ENCODE peak calls at places on chromosome 19, in ten cellular contexts. One of them, this sample, is unnamed.

GRCh38 chr19:37251308-37252229 is 33.6 kb downstream of the ZNF383 start:
- DNase-seq in choroid plexus epithelial cell: peak; percentile 100
- DNase-seq in LHCN-M2: peak; percentile 71
- DNase-seq in ascending aorta: peak; percentile 10
- DNase-seq in stimulated activated CD4-positive, alpha-beta T cell treated with anti-CD3 and anti-CD28 coated beads, Interleukin-15, amount 100 ng/mL, for 1 hour: no peak
- DNase-seq in cardiac muscle cell: no peak
- DNase-seq in BJ: peak; percentile 95
- DNase-seq in NCI-H2171 treated with DMSO at 0.1 percent for 48 hours: peak; percentile 100
- DNase-seq in iris pigment epithelial cell: peak; percentile 100
- DNase-seq in activated CD4-positive, alpha-beta T cell treated with anti-CD3 and anti-CD28 coated beads, Interleukin-2, amount 50 U/mL, for 4 hours: no peak
- DNase-seq in this sample: peak; percentile 25

GRCh38 chr19:29969891-29970290 is 27.9 kb downstream of the URI1 start:
- DNase-seq in LHCN-M2: no peak
- DNase-seq in ascending aorta: no peak
- DNase-seq in activated CD4-positive, alpha-beta T cell treated with anti-CD3 and anti-CD28 coated beads, Interleukin-2, amount 50 U/mL, for 4 hours: no peak
- DNase-seq in cardiac muscle cell: no peak
- DNase-seq in iris pigment epithelial cell: no peak
- DNase-seq in NCI-H2171 treated with DMSO at 0.1 percent for 48 hours: peak; percentile 38
- DNase-seq in stimulated activated CD4-positive, alpha-beta T cell treated with anti-CD3 and anti-CD28 coated beads, Interleukin-15, amount 100 ng/mL, for 1 hour: no peak
- DNase-seq in BJ: no peak
- DNase-seq in choroid plexus epithelial cell: no peak
- DNase-seq in this sample: no peak

GRCh38 chr19:12993562-12993961 is 1.7 kb upstream of the NFIX start:
- DNase-seq in ascending aorta: no peak
- DNase-seq in choroid plexus epithelial cell: no peak
- DNase-seq in LHCN-M2: no peak
- DNase-seq in cardiac muscle cell: no peak
- DNase-seq in NCI-H2171 treated with DMSO at 0.1 percent for 48 hours: no peak
- DNase-seq in activated CD4-positive, alpha-beta T cell treated with anti-CD3 and anti-CD28 coated beads, Interleukin-2, amount 50 U/mL, for 4 hours: no peak
- DNase-seq in stimulated activated CD4-positive, alpha-beta T cell treated with anti-CD3 and anti-CD28 coated beads, Interleukin-15, amount 100 ng/mL, for 1 hour: no peak
- DNase-seq in BJ: no peak
- DNase-seq in iris pigment epithelial cell: no peak
- DNase-seq in this sample: no peak

GRCh38 chr19:18499055-18499775 is 22.7 kb downstream of the ELL start:
- DNase-seq in stimulated activated CD4-positive, alpha-beta T cell treated with anti-CD3 and anti-CD28 coated beads, Interleukin-15, amount 100 ng/mL, for 1 hour: no peak
- DNase-seq in cardiac muscle cell: no peak
- DNase-seq in ascending aorta: no peak
- DNase-seq in BJ: no peak
- DNase-seq in choroid plexus epithelial cell: no peak
- DNase-seq in NCI-H2171 treated with DMSO at 0.1 percent for 48 hours: no peak
- DNase-seq in activated CD4-positive, alpha-beta T cell treated with anti-CD3 and anti-CD28 coated beads, Interleukin-2, amount 50 U/mL, for 4 hours: no peak
- DNase-seq in iris pigment epithelial cell: no peak
- DNase-seq in LHCN-M2: peak; percentile 36
- DNase-seq in this sample: no peak

GRCh38 chr19:50195224-50195623 is 8.2 kb upstream of the MYH14 start:
- DNase-seq in iris pigment epithelial cell: no peak
- DNase-seq in cardiac muscle cell: no peak
- DNase-seq in activated CD4-positive, alpha-beta T cell treated with anti-CD3 and anti-CD28 coated beads, Interleukin-2, amount 50 U/mL, for 4 hours: no peak
- DNase-seq in LHCN-M2: no peak
- DNase-seq in NCI-H2171 treated with DMSO at 0.1 percent for 48 hours: no peak
- DNase-seq in stimulated activated CD4-positive, alpha-beta T cell treated with anti-CD3 and anti-CD28 coated beads, Interleukin-15, amount 100 ng/mL, for 1 hour: no peak
- DNase-seq in ascending aorta: no peak
- DNase-seq in BJ: no peak
- DNase-seq in choroid plexus epithelial cell: no peak
- DNase-seq in this sample: no peak

GRCh38 chr19:52963229-52963760 is 614 bp upstream of the ZNF816 start:
- DNase-seq in LHCN-M2: no peak
- DNase-seq in cardiac muscle cell: peak; percentile 52
- DNase-seq in iris pigment epithelial cell: no peak
- DNase-seq in ascending aorta: no peak
- DNase-seq in activated CD4-positive, alpha-beta T cell treated with anti-CD3 and anti-CD28 coated beads, Interleukin-2, amount 50 U/mL, for 4 hours: no peak
- DNase-seq in stimulated activated CD4-positive, alpha-beta T cell treated with anti-CD3 and anti-CD28 coated beads, Interleukin-15, amount 100 ng/mL, for 1 hour: no peak
- DNase-seq in NCI-H2171 treated with DMSO at 0.1 percent for 48 hours: no peak
- DNase-seq in choroid plexus epithelial cell: no peak
- DNase-seq in BJ: no peak
- DNase-seq in this sample: no peak

GRCh38 chr19:16325671-16326400 is 1.2 kb downstream of the KLF2 start:
- DNase-seq in activated CD4-positive, alpha-beta T cell treated with anti-CD3 and anti-CD28 coated beads, Interleukin-2, amount 50 U/mL, for 4 hours: peak; percentile 11
- DNase-seq in NCI-H2171 treated with DMSO at 0.1 percent for 48 hours: peak; percentile 89
- DNase-seq in ascending aorta: no peak
- DNase-seq in choroid plexus epithelial cell: peak; percentile 28
- DNase-seq in BJ: no peak
- DNase-seq in stimulated activated CD4-positive, alpha-beta T cell treated with anti-CD3 and anti-CD28 coated beads, Interleukin-15, amount 100 ng/mL, for 1 hour: peak; percentile 28
- DNase-seq in iris pigment epithelial cell: no peak
- DNase-seq in LHCN-M2: no peak
- DNase-seq in cardiac muscle cell: peak; percentile 66
- DNase-seq in this sample: peak; percentile 44

GRCh38 chr19:30001794-30002193 is 59.8 kb downstream of the URI1 start:
- DNase-seq in iris pigment epithelial cell: peak; percentile 31
- DNase-seq in choroid plexus epithelial cell: peak; percentile 79
- DNase-seq in stimulated activated CD4-positive, alpha-beta T cell treated with anti-CD3 and anti-CD28 coated beads, Interleukin-15, amount 100 ng/mL, for 1 hour: no peak
- DNase-seq in ascending aorta: no peak
- DNase-seq in LHCN-M2: no peak
- DNase-seq in activated CD4-positive, alpha-beta T cell treated with anti-CD3 and anti-CD28 coated beads, Interleukin-2, amount 50 U/mL, for 4 hours: no peak
- DNase-seq in cardiac muscle cell: peak; percentile 7
- DNase-seq in NCI-H2171 treated with DMSO at 0.1 percent for 48 hours: no peak
- DNase-seq in BJ: no peak
- DNase-seq in this sample: no peak

GRCh38 chr19:41687419-41687818 is 651 bp downstream of the CEACAM7 start:
- DNase-seq in ascending aorta: no peak
- DNase-seq in activated CD4-positive, alpha-beta T cell treated with anti-CD3 and anti-CD28 coated beads, Interleukin-2, amount 50 U/mL, for 4 hours: no peak
- DNase-seq in choroid plexus epithelial cell: no peak
- DNase-seq in NCI-H2171 treated with DMSO at 0.1 percent for 48 hours: no peak
- DNase-seq in iris pigment epithelial cell: no peak
- DNase-seq in cardiac muscle cell: no peak
- DNase-seq in stimulated activated CD4-positive, alpha-beta T cell treated with anti-CD3 and anti-CD28 coated beads, Interleukin-15, amount 100 ng/mL, for 1 hour: no peak
- DNase-seq in LHCN-M2: no peak
- DNase-seq in BJ: no peak
- DNase-seq in this sample: no peak

GRCh38 chr19:30003862-30004261 is 61.8 kb downstream of the URI1 start:
- DNase-seq in iris pigment epithelial cell: peak; percentile 6
- DNase-seq in ascending aorta: no peak
- DNase-seq in cardiac muscle cell: no peak
- DNase-seq in LHCN-M2: no peak
- DNase-seq in NCI-H2171 treated with DMSO at 0.1 percent for 48 hours: no peak
- DNase-seq in BJ: no peak
- DNase-seq in stimulated activated CD4-positive, alpha-beta T cell treated with anti-CD3 and anti-CD28 coated beads, Interleukin-15, amount 100 ng/mL, for 1 hour: no peak
- DNase-seq in activated CD4-positive, alpha-beta T cell treated with anti-CD3 and anti-CD28 coated beads, Interleukin-2, amount 50 U/mL, for 4 hours: no peak
- DNase-seq in choroid plexus epithelial cell: peak; percentile 20
- DNase-seq in this sample: no peak

GRCh38 chr19:45638930-45639729 is at the start of gene EML2:
- DNase-seq in BJ: no peak
- DNase-seq in ascending aorta: no peak
- DNase-seq in LHCN-M2: peak; percentile 17
- DNase-seq in activated CD4-positive, alpha-beta T cell treated with anti-CD3 and anti-CD28 coated beads, Interleukin-2, amount 50 U/mL, for 4 hours: peak; percentile 37
- DNase-seq in iris pigment epithelial cell: peak; percentile 17
- DNase-seq in stimulated activated CD4-positive, alpha-beta T cell treated with anti-CD3 and anti-CD28 coated beads, Interleukin-15, amount 100 ng/mL, for 1 hour: peak; percentile 41
- DNase-seq in choroid plexus epithelial cell: peak; percentile 17
- DNase-seq in NCI-H2171 treated with DMSO at 0.1 percent for 48 hours: peak; percentile 50
- DNase-seq in cardiac muscle cell: peak; percentile 85
- DNase-seq in this sample: peak; percentile 30

GRCh38 chr19:18438331-18439024 is 545 bp upstream of the ISYNA1 start:
- DNase-seq in NCI-H2171 treated with DMSO at 0.1 percent for 48 hours: no peak
- DNase-seq in choroid plexus epithelial cell: peak; percentile 82
- DNase-seq in cardiac muscle cell: peak; percentile 80
- DNase-seq in activated CD4-positive, alpha-beta T cell treated with anti-CD3 and anti-CD28 coated beads, Interleukin-2, amount 50 U/mL, for 4 hours: no peak
- DNase-seq in iris pigment epithelial cell: no peak
- DNase-seq in ascending aorta: no peak
- DNase-seq in LHCN-M2: no peak
- DNase-seq in stimulated activated CD4-positive, alpha-beta T cell treated with anti-CD3 and anti-CD28 coated beads, Interleukin-15, amount 100 ng/mL, for 1 hour: no peak
- DNase-seq in BJ: no peak
- DNase-seq in this sample: no peak

GRCh38 chr19:33998739-33999345 is 173.5 kb upstream of the LSM14A start:
- DNase-seq in LHCN-M2: no peak
- DNase-seq in stimulated activated CD4-positive, alpha-beta T cell treated with anti-CD3 and anti-CD28 coated beads, Interleukin-15, amount 100 ng/mL, for 1 hour: no peak
- DNase-seq in NCI-H2171 treated with DMSO at 0.1 percent for 48 hours: peak; percentile 9
- DNase-seq in activated CD4-positive, alpha-beta T cell treated with anti-CD3 and anti-CD28 coated beads, Interleukin-2, amount 50 U/mL, for 4 hours: no peak
- DNase-seq in ascending aorta: no peak
- DNase-seq in BJ: no peak
- DNase-seq in choroid plexus epithelial cell: peak; percentile 19
- DNase-seq in iris pigment epithelial cell: peak; percentile 3
- DNase-seq in cardiac muscle cell: no peak
- DNase-seq in this sample: no peak

GRCh38 chr19:48842744-48843162 is 6.5 kb upstream of the HSD17B14 start:
- DNase-seq in BJ: no peak
- DNase-seq in NCI-H2171 treated with DMSO at 0.1 percent for 48 hours: peak; percentile 62
- DNase-seq in iris pigment epithelial cell: peak; percentile 39
- DNase-seq in activated CD4-positive, alpha-beta T cell treated with anti-CD3 and anti-CD28 coated beads, Interleukin-2, amount 50 U/mL, for 4 hours: no peak
- DNase-seq in LHCN-M2: peak; percentile 46
- DNase-seq in cardiac muscle cell: peak; percentile 65
- DNase-seq in ascending aorta: no peak
- DNase-seq in choroid plexus epithelial cell: peak; percentile 63
- DNase-seq in stimulated activated CD4-positive, alpha-beta T cell treated with anti-CD3 and anti-CD28 coated beads, Interleukin-15, amount 100 ng/mL, for 1 hour: no peak
- DNase-seq in this sample: no peak

GRCh38 chr19:33905937-33906577 is 109.4 kb downstream of the KCTD15 start:
- DNase-seq in stimulated activated CD4-positive, alpha-beta T cell treated with anti-CD3 and anti-CD28 coated beads, Interleukin-15, amount 100 ng/mL, for 1 hour: no peak
- DNase-seq in NCI-H2171 treated with DMSO at 0.1 percent for 48 hours: no peak
- DNase-seq in activated CD4-positive, alpha-beta T cell treated with anti-CD3 and anti-CD28 coated beads, Interleukin-2, amount 50 U/mL, for 4 hours: no peak
- DNase-seq in choroid plexus epithelial cell: peak; percentile 45
- DNase-seq in ascending aorta: no peak
- DNase-seq in LHCN-M2: no peak
- DNase-seq in iris pigment epithelial cell: peak; percentile 20
- DNase-seq in BJ: no peak
- DNase-seq in cardiac muscle cell: peak; percentile 45
- DNase-seq in this sample: no peak

GRCh38 chr19:32104465-32105235 is 240.8 kb upstream of the ZNF507 start:
- DNase-seq in BJ: no peak
- DNase-seq in activated CD4-positive, alpha-beta T cell treated with anti-CD3 and anti-CD28 coated beads, Interleukin-2, amount 50 U/mL, for 4 hours: no peak
- DNase-seq in stimulated activated CD4-positive, alpha-beta T cell treated with anti-CD3 and anti-CD28 coated beads, Interleukin-15, amount 100 ng/mL, for 1 hour: no peak
- DNase-seq in choroid plexus epithelial cell: no peak
- DNase-seq in LHCN-M2: peak; percentile 12
- DNase-seq in NCI-H2171 treated with DMSO at 0.1 percent for 48 hours: no peak
- DNase-seq in cardiac muscle cell: peak; percentile 17
- DNase-seq in iris pigment epithelial cell: no peak
- DNase-seq in ascending aorta: no peak
- DNase-seq in this sample: no peak

GRCh38 chr19:32945260-32945659 is 26.5 kb downstream of the CEP89 start:
- DNase-seq in choroid plexus epithelial cell: no peak
- DNase-seq in iris pigment epithelial cell: no peak
- DNase-seq in activated CD4-positive, alpha-beta T cell treated with anti-CD3 and anti-CD28 coated beads, Interleukin-2, amount 50 U/mL, for 4 hours: no peak
- DNase-seq in stimulated activated CD4-positive, alpha-beta T cell treated with anti-CD3 and anti-CD28 coated beads, Interleukin-15, amount 100 ng/mL, for 1 hour: no peak
- DNase-seq in BJ: no peak
- DNase-seq in NCI-H2171 treated with DMSO at 0.1 percent for 48 hours: no peak
- DNase-seq in ascending aorta: no peak
- DNase-seq in cardiac muscle cell: no peak
- DNase-seq in LHCN-M2: no peak
- DNase-seq in this sample: no peak

GRCh38 chr19:30374791-30375650 is 2.8 kb downstream of the ZNF536 start:
- DNase-seq in activated CD4-positive, alpha-beta T cell treated with anti-CD3 and anti-CD28 coated beads, Interleukin-2, amount 50 U/mL, for 4 hours: no peak
- DNase-seq in choroid plexus epithelial cell: no peak
- DNase-seq in iris pigment epithelial cell: no peak
- DNase-seq in stimulated activated CD4-positive, alpha-beta T cell treated with anti-CD3 and anti-CD28 coated beads, Interleukin-15, amount 100 ng/mL, for 1 hour: no peak
- DNase-seq in LHCN-M2: no peak
- DNase-seq in cardiac muscle cell: peak; percentile 12
- DNase-seq in NCI-H2171 treated with DMSO at 0.1 percent for 48 hours: peak; percentile 73
- DNase-seq in BJ: no peak
- DNase-seq in ascending aorta: no peak
- DNase-seq in this sample: no peak

GRCh38 chr19:5973867-5974635 is 3.9 kb downstream of the RANBP3 start:
- DNase-seq in stimulated activated CD4-positive, alpha-beta T cell treated with anti-CD3 and anti-CD28 coated beads, Interleukin-15, amount 100 ng/mL, for 1 hour: no peak
- DNase-seq in ascending aorta: no peak
- DNase-seq in choroid plexus epithelial cell: no peak
- DNase-seq in LHCN-M2: no peak
- DNase-seq in BJ: no peak
- DNase-seq in cardiac muscle cell: no peak
- DNase-seq in NCI-H2171 treated with DMSO at 0.1 percent for 48 hours: no peak
- DNase-seq in iris pigment epithelial cell: peak; percentile 32
- DNase-seq in activated CD4-positive, alpha-beta T cell treated with anti-CD3 and anti-CD28 coated beads, Interleukin-2, amount 50 U/mL, for 4 hours: no peak
- DNase-seq in this sample: no peak

GRCh38 chr19:370641-371330 is 26.2 kb upstream of the MIER2 start:
- DNase-seq in cardiac muscle cell: no peak
- DNase-seq in stimulated activated CD4-positive, alpha-beta T cell treated with anti-CD3 and anti-CD28 coated beads, Interleukin-15, amount 100 ng/mL, for 1 hour: no peak
- DNase-seq in choroid plexus epithelial cell: no peak
- DNase-seq in activated CD4-positive, alpha-beta T cell treated with anti-CD3 and anti-CD28 coated beads, Interleukin-2, amount 50 U/mL, for 4 hours: no peak
- DNase-seq in NCI-H2171 treated with DMSO at 0.1 percent for 48 hours: no peak
- DNase-seq in ascending aorta: no peak
- DNase-seq in BJ: no peak
- DNase-seq in LHCN-M2: no peak
- DNase-seq in iris pigment epithelial cell: no peak
- DNase-seq in this sample: no peak

GRCh38 chr19:41740415-41741243 is 14.7 kb upstream of the CEACAM6 start:
- DNase-seq in activated CD4-positive, alpha-beta T cell treated with anti-CD3 and anti-CD28 coated beads, Interleukin-2, amount 50 U/mL, for 4 hours: no peak
- DNase-seq in stimulated activated CD4-positive, alpha-beta T cell treated with anti-CD3 and anti-CD28 coated beads, Interleukin-15, amount 100 ng/mL, for 1 hour: no peak
- DNase-seq in choroid plexus epithelial cell: no peak
- DNase-seq in cardiac muscle cell: no peak
- DNase-seq in NCI-H2171 treated with DMSO at 0.1 percent for 48 hours: no peak
- DNase-seq in BJ: no peak
- DNase-seq in ascending aorta: no peak
- DNase-seq in iris pigment epithelial cell: no peak
- DNase-seq in LHCN-M2: no peak
- DNase-seq in this sample: no peak

GRCh38 chr19:1453525-1454371 is 3.8 kb downstream of the APC2 start:
- DNase-seq in ascending aorta: no peak
- DNase-seq in cardiac muscle cell: peak; percentile 36
- DNase-seq in stimulated activated CD4-positive, alpha-beta T cell treated with anti-CD3 and anti-CD28 coated beads, Interleukin-15, amount 100 ng/mL, for 1 hour: no peak
- DNase-seq in iris pigment epithelial cell: no peak
- DNase-seq in BJ: no peak
- DNase-seq in NCI-H2171 treated with DMSO at 0.1 percent for 48 hours: no peak
- DNase-seq in LHCN-M2: peak; percentile 77
- DNase-seq in choroid plexus epithelial cell: no peak
- DNase-seq in activated CD4-positive, alpha-beta T cell treated with anti-CD3 and anti-CD28 coated beads, Interleukin-2, amount 50 U/mL, for 4 hours: no peak
- DNase-seq in this sample: no peak

This sample was measured in T-helper 22 cell.